ENCODE peak calls at places on chromosome X, in four cellular contexts. Z is aorta, A is WERI-Rb-1, G is neuronal stem cell. X is an unnamed sample.
A peak's percentile ranks its signal among the peaks of the same experiment; 100 is the strongest.

GRCh38 chrX:104351173-104351769 is 96.5 kb upstream of the ESX1 start:
- DNase-seq in Z (no peak), A (no peak), G (no peak), X (no peak)

GRCh38 chrX:51461053-51462050 is 35.0 kb downstream of the NUDT11 start:
- DNase-seq in Z (no peak), A (no peak), G (peak; percentile 15), X (no peak)

GRCh38 chrX:29470029-29470428 is 745.3 kb upstream of the MAGEB2 start:
- DNase-seq in Z (no peak), A (no peak), G (no peak), X (no peak)

GRCh38 chrX:104172121-104172520 is 5.9 kb downstream of the FAM199X start:
- DNase-seq in Z (no peak), A (no peak), G (no peak), X (no peak)

GRCh38 chrX:150094996-150095395 is 156.7 kb upstream of the EOLA2 start:
- DNase-seq in Z (no peak), A (no peak), G (no peak), X (no peak)

GRCh38 chrX:31858915-31859314 is 787.1 kb upstream of the FTHL17 start:
- DNase-seq in Z (no peak), A (no peak), G (no peak), X (no peak)

GRCh38 chrX:17788439-17788838 is 51.1 kb downstream of the SCML1 start:
- DNase-seq in Z (no peak), A (peak; percentile 39), G (peak; percentile 9), X (no peak)

GRCh38 chrX:8242431-8242830 is 71.4 kb upstream of the VCX2 start:
- DNase-seq in Z (no peak), A (no peak), G (no peak), X (no peak)

GRCh38 chrX:17154001-17154400 is 207.5 kb downstream of the REPS2 start:
- DNase-seq in Z (no peak), A (no peak), G (no peak), X (no peak)

GRCh38 chrX:1226249-1226648 is 13.8 kb upstream of the CRLF2 start:
- DNase-seq in Z (no peak), A (no peak), G (no peak), X (no peak)

GRCh38 chrX:81708506-81708905 is 506.6 kb downstream of the SH3BGRL start:
- DNase-seq in Z (no peak), A (no peak), G (no peak), X (no peak)

GRCh38 chrX:103310592-103311400 is at the start of gene BEX2:
- DNase-seq in Z (peak; percentile 67), A (peak; percentile 78), G (peak; percentile 53), X (no peak)

GRCh38 chrX:44675364-44676024 is 132.8 kb upstream of the FUNDC1 start:
- DNase-seq in Z (peak; percentile 60), A (no peak), G (no peak), X (no peak)

GRCh38 chrX:115968436-115969252 is 201.9 kb upstream of the AGTR2 start:
- DNase-seq in Z (peak; percentile 61), A (no peak), G (peak; percentile 26), X (no peak)

GRCh38 chrX:131747173-131747572 is 203.3 kb downstream of the OR13H1 start:
- DNase-seq in Z (peak; percentile 82), A (peak; percentile 89), G (no peak), X (peak; percentile 82)

GRCh38 chrX:145654486-145654885 is 163.1 kb upstream of the SLITRK2 start:
- DNase-seq in Z (no peak), A (no peak), G (no peak), X (no peak)
- H3K27ac ChIP-seq in Z (no peak overlapping the region), A (no peak overlapping the region), G (no peak overlapping the region), X (no peak overlapping the region)

DNA sequence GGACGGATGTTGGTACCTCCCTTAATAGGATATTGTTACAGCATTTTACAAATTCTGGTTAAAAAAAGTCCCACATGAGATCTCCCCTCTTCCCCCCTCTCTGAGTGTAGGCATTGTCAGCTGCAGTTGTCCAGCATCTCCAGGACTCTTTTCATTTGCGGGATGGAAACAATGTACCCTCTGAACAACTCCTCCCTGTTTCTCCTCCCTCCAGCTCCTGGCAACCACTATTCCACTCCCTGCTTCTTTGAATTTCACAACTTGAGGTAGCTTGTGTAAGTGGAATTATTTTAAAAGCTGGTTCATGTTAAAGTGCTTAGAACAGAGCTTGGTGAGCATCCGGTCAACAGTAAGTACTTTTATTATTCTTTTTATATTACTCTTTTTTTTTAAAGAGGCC is 69.8 kb downstream of the TBL1X start:
- DNase-seq in Z (no peak), A (no peak), G (no peak), X (no peak)
- H3K27ac ChIP-seq in Z (peak overlapping the region; percentile 10), A (no peak overlapping the region), G (peak overlapping the region; percentile 90), X (no peak overlapping the region)

GRCh38 chrX:41322821-41323603 is 10.9 kb upstream of the DDX3X start:
- DNase-seq in Z (no peak), A (no peak), G (no peak), X (no peak)
- H3K27ac ChIP-seq in Z (no peak overlapping the region), A (no peak overlapping the region), G (no peak overlapping the region), X (no peak overlapping the region)

GRCh38 chrX:10160221-10160620 is 3.4 kb downstream of the CLCN4 start:
- DNase-seq in Z (no peak), A (no peak), G (no peak), X (no peak)
- H3K27ac ChIP-seq in Z (no peak overlapping the region), A (no peak overlapping the region), G (no peak overlapping the region), X (no peak overlapping the region)

GRCh38 chrX:40166582-40166981 is 68.8 kb upstream of the BCOR start:
- DNase-seq in Z (no peak), A (peak; percentile 74), G (no peak), X (no peak)
- H3K27ac ChIP-seq in Z (no peak overlapping the region), A (peak overlapping the region; percentile 89), G (no peak overlapping the region), X (no peak overlapping the region)

X was measured in coronary artery.